ENCODE peak calls at places on chromosomes 1 and 21, in seven cellular contexts. V is lower lobe of right lung, W is heart right ventricle, C is activated B cell treated with CpG ODN at 0.5 μM for 24 hours, D is breast epithelium, N is AG10803, Q is cardiac fibroblast. A is an unnamed sample.

GRCh38 chr1:45619149-45619921 is 4.5 kb downstream of the CCDC17 start:
- DNase-seq in V (no peak), W (no peak), C (no peak), D (no peak), N (no peak), Q (no peak), A (no peak)

GRCh38 chr1:8986814-8987190 is 39.4 kb downstream of the SLC2A7 start:
- DNase-seq in V (no peak), W (no peak), C (no peak), D (no peak), N (no peak), Q (no peak), A (no peak)

GRCh38 chr1:230620666-230621065 is 21.6 kb upstream of the COG2 start:
- DNase-seq in V (no peak), W (no peak), C (no peak), D (no peak), N (no peak), Q (no peak), A (no peak)

GRCh38 chr1:3673381-3674099 is 21.2 kb downstream of the TP73 start:
- DNase-seq in V (peak; percentile 38), W (peak; percentile 3), C (no peak), D (no peak), N (no peak), Q (no peak), A (no peak)

GRCh38 chr1:93681095-93681548 is 515 bp downstream of the BCAR3 start:
- DNase-seq in V (peak; percentile 49), W (peak; percentile 44), C (no peak), D (no peak), N (no peak), Q (peak; percentile 37), A (peak; percentile 24)

GRCh38 chr1:241677171-241677570 is 25.1 kb downstream of the WDR64 start:
- DNase-seq in V (no peak), W (no peak), C (no peak), D (no peak), N (no peak), Q (no peak), A (no peak)

GRCh38 chr1:228279722-228280105 is 71.9 kb downstream of the OBSCN start:
- DNase-seq in V (peak; percentile 24), W (no peak), C (no peak), D (no peak), N (no peak), Q (no peak), A (no peak)

GRCh38 chr1:182962554-182963115 is 9.7 kb upstream of the SHCBP1L start:
- DNase-seq in V (peak; percentile 80), W (peak; percentile 72), C (no peak), D (peak; percentile 47), N (peak; percentile 93), Q (peak; percentile 96), A (peak; percentile 96)

GRCh38 chr1:223670458-223671159 is 5.1 kb upstream of the CAPN8 start:
- DNase-seq in V (peak; percentile 62), W (no peak), C (no peak), D (no peak), N (peak; percentile 40), Q (peak; percentile 59), A (peak; percentile 63)

GRCh38 chr1:38558055-38558454 is 301.5 kb downstream of the RRAGC start:
- DNase-seq in V (no peak), W (no peak), C (no peak), D (no peak), N (no peak), Q (no peak), A (no peak)

GRCh38 chr1:62720946-62721554 is 32.9 kb upstream of the DOCK7 start:
- DNase-seq in V (no peak), W (no peak), C (no peak), D (no peak), N (no peak), Q (no peak), A (peak; percentile 6)

GRCh38 chr1:54280652-54281051 is 80.7 kb downstream of the MRPL37 start:
- DNase-seq in V (no peak), W (no peak), C (no peak), D (peak; percentile 81), N (no peak), Q (peak; percentile 12), A (no peak)

GRCh38 chr1:171566467-171566866 is 55.6 kb upstream of the MYOCOS start:
- DNase-seq in V (no peak), W (no peak), C (no peak), D (no peak), N (no peak), Q (peak; percentile 12), A (no peak)

GRCh38 chr1:215749423-215749822 is 182.3 kb downstream of the KCTD3 start:
- DNase-seq in V (no peak), W (no peak), C (no peak), D (no peak), N (peak; percentile 72), Q (peak; percentile 71), A (peak; percentile 18)

GRCh38 chr1:189751311-189751710 is 726.4 kb downstream of the BRINP3 start:
- DNase-seq in V (no peak), W (no peak), C (no peak), D (no peak), N (no peak), Q (no peak), A (peak; percentile 47)

GRCh38 chr1:245698860-245699259 is 544.1 kb downstream of the KIF26B start:
- DNase-seq in V (no peak), W (no peak), C (peak; percentile 37), D (no peak), N (no peak), Q (no peak), A (no peak)

GRCh38 chr1:195606483-195606882 is 1001.8 kb downstream of the KCNT2 start:
- DNase-seq in V (no peak), W (no peak), C (no peak), D (no peak), N (no peak), Q (no peak), A (no peak)

GRCh38 chr1:6998267-6998666 is 213.0 kb downstream of the CAMTA1 start:
- DNase-seq in V (no peak), W (no peak), C (no peak), D (no peak), N (no peak), Q (no peak), A (no peak)

GRCh38 chr1:204294371-204294770 is 65.4 kb downstream of the PLEKHA6 start:
- DNase-seq in V (no peak), W (no peak), C (no peak), D (peak; percentile 81), N (peak; percentile 93), Q (peak; percentile 89), A (peak; percentile 90)

GRCh38 chr1:231990388-231990787 is 363.8 kb downstream of the DISC1 start:
- DNase-seq in V (no peak), W (no peak), C (no peak), D (no peak), N (peak; percentile 16), Q (no peak), A (no peak)

GRCh38 chr1:40508375-40509341 is at the start of gene EXO5:
- DNase-seq in V (peak; percentile 91), W (peak; percentile 84), C (peak; percentile 78), D (peak; percentile 48), N (peak; percentile 75), Q (peak; percentile 77), A (peak; percentile 74)

GRCh38 chr1:185843297-185843869 is 109.2 kb downstream of the HMCN1 start:
- DNase-seq in V (no peak), W (no peak), C (no peak), D (no peak), N (peak; percentile 41), Q (no peak), A (no peak)

GRCh38 chr1:7019510-7019909 is 234.3 kb downstream of the CAMTA1 start:
- DNase-seq in V (no peak), W (no peak), C (no peak), D (no peak), N (no peak), Q (no peak), A (no peak)

GRCh38 chr21:42597487-42598158 is 55.8 kb upstream of the PDE9A start:
- DNase-seq in V (no peak), W (no peak), C (no peak), D (no peak), N (no peak), Q (no peak), A (no peak)

GRCh38 chr1:179813626-179814351 is 63.8 kb downstream of the TOR1AIP2 start:
- DNase-seq in V (no peak), W (no peak), C (no peak), D (no peak), N (no peak), Q (no peak), A (no peak)

GRCh38 chr1:220113136-220113695 is 19.3 kb downstream of the IARS2 start:
- DNase-seq in V (no peak), W (no peak), C (no peak), D (no peak), N (peak; percentile 26), Q (peak; percentile 65), A (peak; percentile 49)

GRCh38 chr1:32525661-32526444 is 13.4 kb upstream of the ZBTB8A start:
- DNase-seq in V (no peak), W (no peak), C (no peak), D (no peak), N (no peak), Q (no peak), A (no peak)

GRCh38 chr1:16144325-16145029 is 11.4 kb downstream of the EPHA2 start:
- DNase-seq in V (no peak), W (no peak), C (no peak), D (no peak), N (no peak), Q (no peak), A (no peak)
- TF ChIP-seq CTCF in V (no peak), W (no peak), C (no peak), D (no peak), N (no peak), Q (no peak), A (no peak)

GRCh38 chr1:52629021-52629643 is 3.8 kb upstream of the SHISAL2A start:
- DNase-seq in V (no peak), W (no peak), C (no peak), D (no peak), N (no peak), Q (no peak), A (no peak)
- TF ChIP-seq CTCF in V (no peak), W (no peak), C (no peak), D (no peak), N (no peak), Q (no peak), A (no peak)

DNA sequence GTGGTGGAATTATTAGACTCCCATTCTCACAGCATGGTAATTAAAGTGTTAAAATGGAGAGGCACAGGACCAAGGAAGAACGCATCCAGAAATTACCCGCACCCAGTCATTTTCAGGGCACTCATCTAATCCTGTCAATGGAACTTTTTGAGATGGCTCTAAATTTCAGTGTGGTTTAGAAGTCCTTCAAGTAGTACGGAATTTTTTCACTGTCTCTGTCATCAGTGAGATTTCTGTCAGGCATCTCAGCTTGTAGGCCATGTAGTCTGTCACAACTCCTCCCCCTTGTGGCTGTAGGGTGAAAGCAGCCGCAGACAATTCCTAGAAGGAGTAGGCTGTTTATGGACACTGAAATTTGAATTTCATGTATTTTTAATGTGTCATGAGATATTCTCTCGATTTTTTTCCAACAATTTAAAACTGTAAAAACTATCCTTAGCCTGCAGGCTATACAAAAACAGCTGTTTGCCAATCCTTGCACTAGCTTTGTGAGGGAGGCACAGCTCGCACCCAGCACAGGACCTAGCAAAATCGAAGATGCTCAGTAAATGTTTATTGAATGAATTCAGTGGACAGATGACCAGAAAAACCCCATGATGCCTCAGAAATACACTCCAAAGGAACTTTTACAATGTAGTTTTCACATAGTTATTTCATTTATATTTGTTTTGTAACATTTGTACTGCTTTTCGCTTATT is 6.6 kb upstream of the NUP133 start:
- DNase-seq in V (peak; percentile 53), W (peak; percentile 18), C (peak; percentile 19), D (peak; percentile 68), N (peak; percentile 78), Q (peak; percentile 84), A (peak; percentile 77)
- TF ChIP-seq CTCF in V (peak; percentile 76), W (peak; percentile 67), C (peak; percentile 15), D (peak; percentile 29), N (peak; percentile 96), Q (peak; percentile 85), A (peak; percentile 92)

GRCh38 chr1:198254521-198254920 is 97.7 kb downstream of the NEK7 start:
- DNase-seq in V (no peak), W (no peak), C (no peak), D (no peak), N (no peak), Q (peak; percentile 53), A (no peak)
- TF ChIP-seq CTCF in V (no peak), W (no peak), C (no peak), D (no peak), N (no peak), Q (peak; percentile 42), A (no peak)

A was measured in epithelial cell of esophagus.